ENCODE peak calls at places on chromosome 9, in six cellular contexts. T is GM23338, S is A673, O is right atrium auricular region, W is A549, M is uterus. Z is an unnamed sample.

GRCh38 chr9:112028242-112029221 is 131.9 kb downstream of the UGCG start:
- DNase-seq in T (no peak), S (no peak), O (no peak), W (no peak), M (no peak), Z (no peak)

GRCh38 chr9:127004946-127005769 is 90.6 kb downstream of the RALGPS1 start:
- DNase-seq in T (no peak), S (no peak), O (no peak), W (no peak), M (no peak), Z (no peak)

GRCh38 chr9:36584626-36585460 is 12.1 kb downstream of the MELK start:
- DNase-seq in T (no peak), S (no peak), O (no peak), W (no peak), M (no peak), Z (no peak)

GRCh38 chr9:136546697-136547481 is 1.0 kb upstream of the NOTCH1 start:
- DNase-seq in T (peak; percentile 61), S (peak; percentile 67), O (peak; percentile 78), W (no peak), M (peak; percentile 87), Z (peak; percentile 77)

GRCh38 chr9:98317134-98317857 is 61.8 kb upstream of the TBC1D2 start:
- DNase-seq in T (no peak), S (no peak), O (no peak), W (no peak), M (no peak), Z (no peak)

GRCh38 chr9:72382405-72382804 is 17.4 kb upstream of the ZFAND5 start:
- DNase-seq in T (no peak), S (no peak), O (no peak), W (no peak), M (no peak), Z (no peak)

GRCh38 chr9:742914-743594 is 98.4 kb upstream of the DMRT1 start:
- DNase-seq in T (no peak), S (no peak), O (no peak), W (no peak), M (no peak), Z (no peak)

GRCh38 chr9:19199012-19199411 is 31.5 kb upstream of the DENND4C start:
- DNase-seq in T (no peak), S (no peak), O (no peak), W (no peak), M (no peak), Z (no peak)

GRCh38 chr9:112091805-112092204 is 83.3 kb downstream of the SUSD1 start:
- DNase-seq in T (peak; percentile 74), S (peak; percentile 52), O (no peak), W (no peak), M (no peak), Z (peak; percentile 29)

GRCh38 chr9:37943329-37944265 is 39.7 kb upstream of the SLC25A51 start:
- DNase-seq in T (peak; percentile 36), S (peak; percentile 32), O (no peak), W (no peak), M (peak; percentile 59), Z (peak; percentile 55)

GRCh38 chr9:85417674-85418073 is 324.1 kb downstream of the AGTPBP1 start:
- DNase-seq in T (no peak), S (no peak), O (no peak), W (no peak), M (no peak), Z (no peak)

GRCh38 chr9:134323741-134324358 is 2.4 kb upstream of the RXRA start:
- DNase-seq in T (no peak), S (no peak), O (no peak), W (no peak), M (peak; percentile 41), Z (peak; percentile 46)

GRCh38 chr9:87714819-87715218 is 11.1 kb upstream of the CTSL start:
- DNase-seq in T (no peak), S (peak; percentile 75), O (peak; percentile 73), W (peak; percentile 41), M (peak; percentile 50), Z (no peak)

GRCh38 chr9:137511758-137512463 is 38.3 kb downstream of the PNPLA7 start:
- DNase-seq in T (no peak), S (no peak), O (no peak), W (no peak), M (no peak), Z (peak; percentile 18)

GRCh38 chr9:100600511-100601079 is 22.7 kb downstream of the CAVIN4 start:
- DNase-seq in T (no peak), S (no peak), O (no peak), W (no peak), M (no peak), Z (no peak)

GRCh38 chr9:129494113-129494789 is 126.7 kb downstream of the C9orf50 start:
- DNase-seq in T (peak; percentile 44), S (no peak), O (no peak), W (no peak), M (peak; percentile 26), Z (peak; percentile 67)

GRCh38 chr9:93159601-93160418 is 24.1 kb upstream of the WNK2 start:
- DNase-seq in T (peak; percentile 95), S (peak; percentile 69), O (peak; percentile 82), W (peak; percentile 84), M (peak; percentile 84), Z (peak; percentile 89)

GRCh38 chr9:3299872-3300271 is 225.9 kb downstream of the RFX3 start:
- DNase-seq in T (no peak), S (no peak), O (no peak), W (no peak), M (no peak), Z (no peak)

GRCh38 chr9:84394036-84394435 is 53.5 kb upstream of the SLC28A3 start:
- DNase-seq in T (no peak), S (no peak), O (no peak), W (no peak), M (no peak), Z (no peak)

GRCh38 chr9:72274916-72275315 is 90.1 kb downstream of the ZFAND5 start:
- DNase-seq in T (no peak), S (no peak), O (no peak), W (no peak), M (no peak), Z (no peak)

GRCh38 chr9:72635197-72635596 is 113.8 kb downstream of the TMC1 start:
- DNase-seq in T (peak; percentile 82), S (no peak), O (no peak), W (no peak), M (no peak), Z (no peak)

GRCh38 chr9:120267929-120268328 is 312.0 kb downstream of the CDK5RAP2 start:
- DNase-seq in T (no peak), S (no peak), O (no peak), W (no peak), M (no peak), Z (no peak)

GRCh38 chr9:38319496-38320173 is 72.9 kb upstream of the ALDH1B1 start:
- DNase-seq in T (no peak), S (no peak), O (no peak), W (no peak), M (no peak), Z (no peak)

GRCh38 chr9:130444565-130445221 is at the start of gene ASS1:
- DNase-seq in T (peak; percentile 87), S (no peak), O (peak; percentile 77), W (peak; percentile 68), M (peak; percentile 76), Z (peak; percentile 88)

GRCh38 chr9:1129382-1129781 is 79.2 kb downstream of the DMRT2 start:
- DNase-seq in T (peak; percentile 44), S (no peak), O (no peak), W (no peak), M (no peak), Z (no peak)

GRCh38 chr9:119768266-119768665 is 399.0 kb upstream of the BRINP1 start:
- DNase-seq in T (no peak), S (no peak), O (no peak), W (no peak), M (no peak), Z (no peak)

GRCh38 chr9:137728444-137729311 is 109.9 kb downstream of the EHMT1 start:
- DNase-seq in T (no peak), S (no peak), O (no peak), W (no peak), M (no peak), Z (no peak)

DNA sequence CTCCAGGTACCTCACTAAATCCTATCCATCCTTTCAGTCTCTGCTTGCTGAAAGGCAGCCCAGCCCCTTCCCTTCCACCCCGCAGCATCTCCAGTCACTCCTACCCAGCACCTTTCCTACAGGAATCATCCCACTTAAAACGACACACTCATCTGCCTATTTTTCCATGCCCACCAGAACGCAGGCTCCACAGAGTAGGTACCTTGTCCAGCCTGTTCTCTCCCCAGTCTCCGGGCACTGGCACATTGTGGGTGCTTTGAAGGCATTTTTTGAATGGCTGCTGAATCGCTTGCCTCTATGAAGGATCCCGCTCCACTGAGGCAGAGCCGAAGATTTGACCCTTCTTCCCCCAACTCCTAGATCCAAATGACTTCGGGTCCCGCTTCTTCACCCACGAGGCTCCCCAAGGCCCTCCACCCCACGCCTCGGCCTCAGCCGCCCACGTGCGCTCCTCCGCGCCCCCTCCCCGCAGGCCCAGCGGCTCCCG is 15.6 kb downstream of the LHX6 start:
- DNase-seq in T (no peak), S (no peak), O (no peak), W (no peak), M (no peak), Z (no peak)
- H3K4me3 ChIP-seq in T (peak overlapping the region; percentile 67), S (no peak overlapping the region), O (no peak overlapping the region), W (peak overlapping the region; percentile 49), M (no peak overlapping the region), Z (no peak overlapping the region)

DNA sequence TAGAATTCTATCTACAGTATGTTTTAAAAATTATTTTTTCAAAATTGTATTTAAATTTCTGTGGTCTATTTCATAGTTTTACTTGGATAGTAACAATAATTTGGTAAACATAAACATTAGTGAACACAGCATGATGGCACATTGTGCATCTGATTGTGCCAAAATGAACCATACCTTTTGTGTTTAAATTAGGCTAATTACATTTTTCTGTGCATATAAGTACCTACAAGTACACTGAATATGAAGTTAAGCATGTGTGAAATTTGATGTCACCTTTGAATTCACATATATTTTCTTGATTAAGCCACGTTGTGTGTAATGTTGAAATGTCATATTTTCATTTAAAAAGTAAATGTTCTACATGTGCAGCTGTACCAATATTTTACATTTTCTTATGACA is 13.4 kb downstream of the PBX3 start:
- DNase-seq in T (no peak), S (no peak), O (no peak), W (no peak), M (no peak), Z (no peak)
- H3K4me1 ChIP-seq in T (peaks cover 89% of the 10 kb centered on the region), S (peaks cover 9% of the 10 kb centered on the region), O (peaks cover 48% of the 10 kb centered on the region), W (peaks cover 4% of the 10 kb centered on the region), M (no peaks in the 10 kb centered on the region), Z (no peaks in the 10 kb centered on the region)

DNA sequence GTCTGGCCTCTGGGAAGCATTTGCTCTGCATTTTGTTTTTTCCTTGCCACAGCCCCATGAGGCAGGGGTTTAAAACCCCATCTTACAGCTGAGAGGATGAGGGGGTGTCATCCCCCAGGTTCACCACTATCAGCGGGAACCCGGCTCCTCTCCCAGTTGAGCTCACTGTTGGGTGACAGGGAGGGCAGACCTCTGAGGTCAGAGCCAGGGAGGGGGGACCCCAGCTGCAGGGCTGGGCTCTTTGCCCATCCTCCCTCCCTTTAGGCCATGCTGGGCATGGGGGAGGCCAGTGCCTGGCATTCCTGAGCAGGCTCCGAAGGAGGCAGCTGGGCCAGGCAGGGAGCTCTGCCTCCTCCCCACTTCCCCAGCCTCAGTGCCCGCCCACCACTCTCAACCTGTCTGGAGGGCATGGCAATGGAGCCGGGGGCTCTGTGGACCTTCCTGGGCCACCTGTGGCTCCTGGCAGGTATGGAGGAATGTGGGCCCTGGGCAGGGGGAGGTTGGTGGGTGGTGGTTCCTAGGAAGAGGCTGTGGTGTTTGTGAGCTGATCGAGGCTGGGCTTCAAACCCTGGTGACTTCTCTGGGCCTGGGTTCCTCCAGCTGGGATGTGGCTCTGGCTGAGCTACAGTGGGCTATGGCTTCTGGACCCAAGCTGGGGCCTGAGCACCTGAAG is 12.6 kb downstream of the CRB2 start:
- DNase-seq in T (no peak), S (no peak), O (no peak), W (no peak), M (no peak), Z (peak; percentile 47)
- H3K4me3 ChIP-seq in T (no peak overlapping the region), S (no peak overlapping the region), O (no peak overlapping the region), W (no peak overlapping the region), M (no peak overlapping the region), Z (no peak overlapping the region)

GRCh38 chr9:33151601-33152000 is 15.5 kb downstream of the B4GALT1 start:
- DNase-seq in T (no peak), S (peak; percentile 56), O (no peak), W (no peak), M (no peak), Z (no peak)
- H3K4me1 ChIP-seq in T (no peaks in the 10 kb centered on the region), S (peaks cover 34% of the 10 kb centered on the region), O (peaks cover 86% of the 10 kb centered on the region), W (peaks cover 98% of the 10 kb centered on the region), M (no peaks in the 10 kb centered on the region), Z (peaks cover 25% of the 10 kb centered on the region)